ENCODE peak calls at places on chromosomes 6 and 20, in four cellular contexts. Y is GM06990, D is endothelial cell, K is cardiac muscle cell. X is an unnamed sample.

GRCh38 chr6:95248501-95248900 is 328.8 kb upstream of the MANEA start:
- DNase-seq in Y (no peak), D (no peak), K (peak; percentile 24), X (no peak)

GRCh38 chr20:56409521-56409920 is 2.5 kb upstream of the CASS4 start:
- DNase-seq in Y (no peak), D (no peak), K (peak; percentile 98), X (no peak)

GRCh38 chr6:133705071-133705470 is 183.8 kb upstream of the TCF21 start:
- DNase-seq in Y (no peak), D (no peak), K (peak; percentile 79), X (no peak)

GRCh38 chr20:36281785-36282380 is 24.3 kb upstream of the DLGAP4 start:
- DNase-seq in Y (no peak), D (no peak), K (no peak), X (no peak)

GRCh38 chr6:53398541-53399344 is 50.0 kb upstream of the ELOVL5 start:
- DNase-seq in Y (no peak), D (no peak), K (no peak), X (no peak)

GRCh38 chr6:69894578-69895347 is 28.4 kb downstream of the COL19A1 start:
- DNase-seq in Y (no peak), D (no peak), K (peak; percentile 83), X (no peak)

GRCh38 chr20:63102720-63103375 is 96.1 kb upstream of the BHLHE23 start:
- DNase-seq in Y (peak; percentile 57), D (no peak), K (peak; percentile 62), X (peak; percentile 64)

GRCh38 chr6:52010145-52010544 is 77.3 kb downstream of the PKHD1 start:
- DNase-seq in Y (no peak), D (no peak), K (no peak), X (no peak)

GRCh38 chr6:108464506-108465084 is 96.1 kb upstream of the FOXO3 start:
- DNase-seq in Y (no peak), D (no peak), K (peak; percentile 9), X (no peak)

GRCh38 chr20:36845288-36845969 is 30.5 kb upstream of the TLDC2 start:
- DNase-seq in Y (peak; percentile 73), D (no peak), K (no peak), X (no peak)

GRCh38 chr6:85401186-85402062 is 48.5 kb upstream of the NT5E start:
- DNase-seq in Y (no peak), D (no peak), K (no peak), X (no peak)

GRCh38 chr6:165118736-165119135 is 190.7 kb downstream of the C6orf118 start:
- DNase-seq in Y (no peak), D (no peak), K (no peak), X (no peak)

GRCh38 chr6:82144007-82144851 is 103.3 kb downstream of the IBTK start:
- DNase-seq in Y (no peak), D (no peak), K (peak; percentile 83), X (no peak)

GRCh38 chr20:4797275-4797674 is 75.6 kb downstream of the PRND start:
- DNase-seq in Y (no peak), D (no peak), K (no peak), X (no peak)

GRCh38 chr6:6418421-6418820 is 98.0 kb upstream of the F13A1 start:
- DNase-seq in Y (no peak), D (no peak), K (no peak), X (no peak)

GRCh38 chr20:20732641-20733040 is 20.2 kb upstream of the RALGAPA2 start:
- DNase-seq in Y (no peak), D (no peak), K (no peak), X (no peak)

GRCh38 chr6:33091957-33092356 is 16.2 kb downstream of the HLA-DPB1 start:
- DNase-seq in Y (peak; percentile 59), D (peak; percentile 51), K (peak; percentile 16), X (peak; percentile 71)

GRCh38 chr6:154510144-154510905 is at the start of gene CNKSR3:
- DNase-seq in Y (peak; percentile 29), D (peak; percentile 89), K (peak; percentile 97), X (no peak)

GRCh38 chr20:38357653-38358207 is 11.4 kb downstream of the LBP start:
- DNase-seq in Y (no peak), D (no peak), K (no peak), X (no peak)

GRCh38 chr6:137631323-137631722 is 137.1 kb upstream of the OLIG3 start:
- DNase-seq in Y (peak; percentile 32), D (no peak), K (no peak), X (no peak)

GRCh38 chr6:167152858-167153257 is 4.9 kb downstream of the GPR31 start:
- DNase-seq in Y (peak; percentile 68), D (no peak), K (no peak), X (peak; percentile 45)

GRCh38 chr20:34884260-34884659 is 7.8 kb downstream of the ACSS2 start:
- DNase-seq in Y (no peak), D (no peak), K (no peak), X (no peak)

GRCh38 chr6:99802396-99803031 is 191.5 kb downstream of the MCHR2 start:
- DNase-seq in Y (no peak), D (peak; percentile 41), K (no peak), X (no peak)

GRCh38 chr6:159978291-159979135 is 9.6 kb downstream of the IGF2R start:
- DNase-seq in Y (peak; percentile 57), D (no peak), K (no peak), X (peak; percentile 54)

GRCh38 chr6:106097368-106098231 is 11.5 kb downstream of the PRDM1 start:
- DNase-seq in Y (no peak), D (no peak), K (peak; percentile 63), X (no peak)

GRCh38 chr6:167549187-167549586 is 224.3 kb downstream of the TTLL2 start:
- DNase-seq in Y (no peak), D (no peak), K (no peak), X (no peak)

GRCh38 chr6:140697585-140697984 is 1323.1 kb upstream of the CITED2 start:
- DNase-seq in Y (no peak), D (no peak), K (no peak), X (no peak)

GRCh38 chr6:163014736-163015135 is 287.0 kb downstream of the PACRG start:
- DNase-seq in Y (no peak), D (no peak), K (no peak), X (no peak)

GRCh38 chr6:69719602-69720193 is 77.1 kb downstream of the LMBRD1 start:
- DNase-seq in Y (no peak), D (no peak), K (peak; percentile 47), X (no peak)

GRCh38 chr6:84645000-84645399 is 119.4 kb downstream of the TBX18 start:
- DNase-seq in Y (no peak), D (no peak), K (peak; percentile 48), X (no peak)

GRCh38 chr6:293185-294174 is 1.2 kb downstream of the DUSP22 start:
- DNase-seq in Y (peak; percentile 68), D (no peak), K (no peak), X (no peak)

GRCh38 chr20:50274570-50275430 is 84.2 kb downstream of the CEBPB start:
- DNase-seq in Y (no peak), D (no peak), K (no peak), X (no peak)
- TF ChIP-seq CTCF in Y (no peak), D (no peak), K (no peak), X (no peak)

DNA sequence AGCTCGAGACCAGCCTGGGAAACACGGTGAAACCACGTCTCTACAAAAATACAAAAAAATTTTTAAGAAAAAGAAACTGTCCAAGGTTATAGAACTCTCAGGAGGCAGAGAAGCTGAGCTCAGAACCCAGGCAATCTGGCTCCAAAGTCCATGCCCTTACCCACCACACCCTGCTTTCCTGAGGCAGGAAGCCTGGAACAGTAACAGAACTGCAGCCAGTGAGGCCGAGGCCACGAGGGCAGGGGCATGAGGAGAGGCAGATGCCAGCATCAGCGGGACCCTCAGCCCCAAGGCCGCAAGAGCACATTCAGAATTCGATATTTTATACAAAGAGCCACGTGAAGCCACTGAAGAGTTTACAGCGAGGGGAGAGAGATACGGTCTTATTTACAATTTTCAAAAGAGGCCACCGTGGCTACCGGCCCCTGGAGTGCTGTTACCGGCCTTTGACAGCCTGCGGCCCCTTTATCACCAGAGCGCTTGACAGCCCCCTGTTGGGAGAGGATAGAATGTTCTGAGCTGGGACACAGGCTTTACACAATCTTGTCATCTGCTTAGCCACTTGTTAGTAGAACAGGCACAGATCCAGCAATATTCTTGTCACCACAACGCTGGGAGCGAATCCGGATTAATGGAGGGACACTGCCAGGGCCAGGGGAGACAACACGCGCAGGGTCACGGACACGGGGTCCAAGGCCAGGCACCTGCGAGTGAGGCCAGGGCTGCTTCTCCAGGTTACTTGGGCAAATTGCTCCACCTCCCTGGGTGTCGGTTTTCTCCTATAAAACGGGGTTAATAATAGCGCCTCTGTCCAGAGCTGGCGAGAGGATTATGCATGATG is 5.6 kb downstream of the SPATA2 start:
- DNase-seq in Y (no peak), D (peak; percentile 42), K (no peak), X (no peak)
- TF ChIP-seq CTCF in Y (peak; percentile 4), D (no peak), K (peak; percentile 9), X (no peak)

GRCh38 chr6:45377041-45377554 is 636 bp downstream of the SUPT3H start:
- DNase-seq in Y (no peak), D (no peak), K (no peak), X (no peak)

GRCh38 chr6:45378324-45378926 is 691 bp upstream of the SUPT3H start:
- DNase-seq in Y (no peak), D (no peak), K (no peak), X (no peak)

GRCh38 chr6:45375449-45375848 is 2.3 kb downstream of the SUPT3H start:
- DNase-seq in Y (no peak), D (no peak), K (no peak), X (no peak)

GRCh38 chr6:45376310-45377040 is 1.3 kb downstream of the SUPT3H start:
- DNase-seq in Y (no peak), D (no peak), K (peak; percentile 71), X (no peak)

DNA sequence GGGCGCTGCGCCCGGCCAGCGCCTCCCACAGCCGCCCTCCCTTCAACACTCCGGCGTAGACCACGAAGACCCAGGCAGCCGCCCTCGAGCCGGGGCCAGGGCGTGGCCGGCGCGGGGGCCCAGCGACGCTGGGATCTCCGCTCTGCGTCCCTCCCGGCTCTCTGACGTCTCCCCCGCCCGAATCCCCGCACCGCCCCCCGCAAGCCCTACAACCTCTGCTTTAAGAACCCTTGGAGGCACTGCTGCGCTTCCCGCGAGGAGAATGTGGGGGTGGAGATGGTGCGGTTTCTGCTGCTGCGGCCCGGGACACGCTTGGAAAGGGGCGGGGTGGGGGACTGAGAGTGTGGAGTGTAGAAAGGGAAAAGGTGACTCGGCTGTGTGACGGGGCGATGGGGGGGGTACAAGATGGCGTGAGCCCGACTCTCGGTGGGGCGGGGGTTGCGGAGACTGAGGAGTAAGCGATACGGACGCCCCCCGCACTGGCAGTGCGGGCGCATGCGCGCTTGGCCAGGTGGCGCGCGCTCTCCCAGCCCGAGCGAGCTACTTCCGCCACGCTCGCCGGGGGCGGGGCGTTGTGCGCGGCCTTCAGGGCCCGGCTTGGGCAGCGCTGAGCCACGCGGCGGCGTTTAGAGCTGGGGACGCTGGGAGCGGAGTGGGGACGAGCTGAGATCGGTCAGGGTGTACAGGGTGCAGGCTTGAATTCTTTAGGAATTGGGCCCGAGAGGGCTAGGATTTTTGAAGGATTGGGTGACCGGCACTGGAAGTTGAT is at the start of gene SUPT3H:
- DNase-seq in Y (peak; percentile 92), D (peak; percentile 95), K (peak; percentile 97), X (peak; percentile 95)
- TF ChIP-seq CTCF in Y (peak; percentile 22), D (no peak), K (peak; percentile 30), X (no peak)

GRCh38 chr20:17523326-17523725 is 7.9 kb downstream of the BFSP1 start:
- DNase-seq in Y (no peak), D (no peak), K (no peak), X (no peak)

GRCh38 chr20:17518339-17519052 is 12.7 kb downstream of the BFSP1 start:
- DNase-seq in Y (no peak), D (no peak), K (no peak), X (no peak)

GRCh38 chr20:17522528-17522927 is 8.7 kb downstream of the BFSP1 start:
- DNase-seq in Y (no peak), D (no peak), K (no peak), X (no peak)

GRCh38 chr20:17520583-17520982 is 10.6 kb downstream of the BFSP1 start:
- DNase-seq in Y (no peak), D (peak; percentile 33), K (peak; percentile 47), X (no peak)

GRCh38 chr20:17519606-17520285 is 11.4 kb downstream of the BFSP1 start:
- DNase-seq in Y (no peak), D (no peak), K (no peak), X (no peak)
- TF ChIP-seq CTCF in Y (no peak), D (no peak), K (no peak), X (no peak)